ENCODE peak calls at places on chromosomes 11 and 22, in eight cellular contexts. R is stomach, X is PC-3, Q is endodermal cell, S is WERI-Rb-1, K is body of pancreas, C is hepatocyte, A is HCT116. Y is an unnamed sample.

GRCh38 chr22:20171288-20172037 is 20.6 kb upstream of the CCDC188 start:
- DNase-seq in A (no peak), K (no peak), R (no peak), X (no peak), C (no peak), S (no peak), Q (no peak), Y (no peak)

GRCh38 chr11:32947985-32948384 is 55.4 kb downstream of the QSER1 start:
- DNase-seq in K (no peak), R (no peak), X (no peak), S (no peak), Q (no peak), C (no peak), A (no peak), Y (no peak)

GRCh38 chr11:3738241-3738640 is 59.1 kb downstream of the NUP98 start:
- DNase-seq in R (no peak), A (no peak), K (no peak), X (no peak), S (no peak), Q (no peak), C (no peak), Y (no peak)

GRCh38 chr11:36702330-36703054 is 104.5 kb upstream of the RAG2 start:
- DNase-seq in S (peak; percentile 57), Q (peak; percentile 72), K (peak; percentile 20), A (peak; percentile 66), X (peak; percentile 69), C (peak; percentile 78), R (no peak), Y (peak; percentile 30)

GRCh38 chr11:132586801-132587200 is 945.5 kb downstream of the OPCML start:
- DNase-seq in C (no peak), K (no peak), X (no peak), S (no peak), A (no peak), R (no peak), Q (no peak), Y (no peak)

GRCh38 chr11:30876656-30877371 is 290.7 kb upstream of the MPPED2 start:
- DNase-seq in S (no peak), R (no peak), Q (no peak), K (no peak), C (no peak), A (no peak), X (no peak), Y (no peak)

GRCh38 chr22:46075764-46076531 is 74.4 kb upstream of the PPARA start:
- DNase-seq in K (peak; percentile 34), R (peak; percentile 24), S (no peak), C (no peak), X (no peak), A (no peak), Q (no peak), Y (no peak)

GRCh38 chr11:32210601-32211000 is 119.7 kb downstream of the RCN1 start:
- DNase-seq in K (no peak), S (no peak), R (no peak), A (no peak), X (peak; percentile 76), C (no peak), Q (no peak), Y (no peak)

GRCh38 chr11:128707671-128708070 is 13.8 kb downstream of the FLI1 start:
- DNase-seq in S (no peak), X (peak; percentile 64), Q (no peak), K (no peak), A (no peak), C (no peak), R (no peak), Y (no peak)

GRCh38 chr22:42645341-42645937 is 3.8 kb downstream of the CYB5R3 start:
- DNase-seq in X (no peak), C (no peak), Q (no peak), S (no peak), K (no peak), A (no peak), R (peak; percentile 44), Y (no peak)

GRCh38 chr11:1500466-1501420 is 14.2 kb upstream of the MOB2 start:
- DNase-seq in K (no peak), X (no peak), S (no peak), C (no peak), Q (no peak), R (no peak), A (no peak), Y (no peak)

GRCh38 chr22:41664490-41664889 is 24.2 kb downstream of the SNU13 start:
- DNase-seq in C (no peak), S (no peak), Q (no peak), A (no peak), X (peak; percentile 5), R (no peak), K (no peak), Y (no peak)

GRCh38 chr11:47314992-47315391 is 37.5 kb downstream of the MYBPC3 start:
- DNase-seq in K (no peak), A (no peak), C (no peak), R (no peak), X (no peak), S (no peak), Q (no peak), Y (no peak)

GRCh38 chr11:2329551-2329950 is 27.7 kb downstream of the TSPAN32 start:
- DNase-seq in R (no peak), Q (no peak), C (no peak), X (no peak), K (no peak), S (no peak), A (no peak), Y (no peak)

GRCh38 chr11:2419638-2420501 is 19.3 kb downstream of the TSSC4 start:
- DNase-seq in C (peak; percentile 88), A (peak; percentile 52), X (peak; percentile 83), K (peak; percentile 81), R (peak; percentile 84), Q (peak; percentile 92), S (peak; percentile 67), Y (peak; percentile 71)

GRCh38 chr11:79437981-79438630 is 2.7 kb downstream of the TENM4 start:
- DNase-seq in S (no peak), Q (no peak), A (no peak), C (peak; percentile 21), X (no peak), K (no peak), R (no peak), Y (no peak)

GRCh38 chr11:111819161-111820058 is 52.0 kb downstream of the ALG9 start:
- DNase-seq in X (no peak), Q (no peak), K (peak; percentile 43), R (peak; percentile 65), C (peak; percentile 34), S (peak; percentile 13), A (no peak), Y (no peak)

GRCh38 chr11:119337581-119338317 is 2.9 kb downstream of the C1QTNF5 start:
- DNase-seq in R (no peak), Q (peak; percentile 90), C (peak; percentile 85), X (no peak), S (no peak), A (no peak), K (no peak), Y (no peak)

GRCh38 chr11:4092031-4092430 is 2.6 kb upstream of the RRM1 start:
- DNase-seq in S (no peak), R (no peak), K (no peak), Q (no peak), A (no peak), C (no peak), X (no peak), Y (no peak)

GRCh38 chr11:2673871-2674471 is 25.8 kb downstream of the KCNQ1OT1 start:
- DNase-seq in Q (peak; percentile 43), K (no peak), S (peak; percentile 4), R (peak; percentile 24), X (no peak), A (no peak), C (no peak), Y (no peak)

GRCh38 chr22:43118024-43118849 is 7.7 kb downstream of the BIK start:
- DNase-seq in C (no peak), K (no peak), X (no peak), A (no peak), S (no peak), Q (no peak), R (peak; percentile 72), Y (no peak)

GRCh38 chr22:19598054-19598855 is 74.0 kb upstream of the CLDN5 start:
- DNase-seq in A (no peak), R (no peak), S (no peak), K (no peak), Q (no peak), C (peak; percentile 44), X (peak; percentile 43), Y (no peak)

GRCh38 chr11:35487532-35488078 is 37.8 kb downstream of the PAMR1 start:
- DNase-seq in A (peak; percentile 22), S (peak; percentile 80), X (peak; percentile 69), K (peak; percentile 50), Q (peak; percentile 92), C (peak; percentile 66), R (no peak), Y (no peak)

GRCh38 chr11:59106363-59107336 is at the start of gene FAM111B:
- DNase-seq in Q (peak; percentile 97), X (peak; percentile 98), K (peak; percentile 84), C (peak; percentile 89), S (no peak), A (peak; percentile 83), R (peak; percentile 86), Y (peak; percentile 89)

GRCh38 chr22:19974233-19974861 is 32.7 kb upstream of the TXNRD2 start:
- DNase-seq in C (peak; percentile 47), R (peak; percentile 53), A (peak; percentile 41), Q (peak; percentile 95), K (no peak), X (peak; percentile 22), S (peak; percentile 84), Y (peak; percentile 48)

GRCh38 chr11:47946682-47947575 is 33.4 kb upstream of the PTPRJ start:
- DNase-seq in Q (peak; percentile 77), S (no peak), K (peak; percentile 53), C (peak; percentile 79), X (peak; percentile 98), A (peak; percentile 84), R (peak; percentile 84), Y (peak; percentile 84)

GRCh38 chr22:31344369-31345330 is 1.5 kb downstream of the PATZ1 start:
- DNase-seq in K (peak; percentile 55), C (peak; percentile 58), X (peak; percentile 39), R (peak; percentile 63), A (no peak), S (no peak), Q (no peak), Y (peak; percentile 39)

GRCh38 chr11:18365736-18366135 is 28.6 kb upstream of the LDHA start:
- DNase-seq in A (no peak), R (no peak), X (no peak), Q (no peak), K (no peak), S (no peak), C (no peak), Y (no peak)
- H3K36me3 ChIP-seq in A (peaks cover 27% of the 10 kb centered on the region), R (peaks cover 40% of the 10 kb centered on the region), X (peaks cover 35% of the 10 kb centered on the region), Q (peaks cover 54% of the 10 kb centered on the region), K (peaks cover 10% of the 10 kb centered on the region), S (peaks cover 56% of the 10 kb centered on the region), C (no peaks in the 10 kb centered on the region), Y (peaks cover 24% of the 10 kb centered on the region)

GRCh38 chr11:117020873-117021564 is 77.2 kb downstream of the SIK3 start:
- DNase-seq in X (no peak), R (no peak), A (no peak), K (no peak), S (no peak), C (peak; percentile 31), Q (no peak), Y (no peak)
- H3K27ac ChIP-seq in X (no peak overlapping the region), R (peak overlapping the region; percentile 80), A (no peak overlapping the region), K (peak overlapping the region; percentile 82), S (no peak overlapping the region), C (peak overlapping the region; percentile 84), Q (no peak overlapping the region), Y (no peak overlapping the region)

GRCh38 chr11:65497141-65498041 is 1.5 kb upstream of the MALAT1 start:
- DNase-seq in K (peak; percentile 99), Q (peak; percentile 99), X (peak; percentile 99), S (peak; percentile 99), R (peak; percentile 99), C (peak; percentile 100), A (peak; percentile 96), Y (peak; percentile 98)
- TF ChIP-seq CTCF in K (no peak), Q (no peak), X (no peak), S (no peak), R (no peak), C (no peak), A (no peak), Y (no peak)

GRCh38 chr11:102220728-102221467 is 96.4 kb upstream of the BIRC3 start:
- DNase-seq in X (peak; percentile 70), K (no peak), Q (no peak), R (no peak), A (no peak), S (no peak), C (no peak), Y (no peak)
- H3K36me3 ChIP-seq in X (peaks cover 35% of the 10 kb centered on the region), K (no peaks in the 10 kb centered on the region), Q (peaks cover 93% of the 10 kb centered on the region), R (peaks cover 6% of the 10 kb centered on the region), A (peaks cover 8% of the 10 kb centered on the region), S (no peaks in the 10 kb centered on the region), C (no peaks in the 10 kb centered on the region), Y (peaks cover 4% of the 10 kb centered on the region)